ENCODE peak calls at places on chromosomes 1 and 21, in six cellular contexts. X is lung microvascular endothelial cell; E is putamen; L is breast epithelium; A is HT-29; P is stimulated activated CD4-positive, alpha-beta T cell treated with anti-CD3 and anti-CD28 coated beads, Interleukin-12 subunit alpha, Interleukin-12 subunit beta, amount 100 ng/mL, for 4 hours. V is an unnamed sample.

GRCh38 chr1:24925082-24925779 is 4.8 kb downstream of the RUNX3 start:
- DNase-seq in X (no peak), E (no peak), L (no peak), A (no peak), P (peak; percentile 79), V (peak; percentile 82)

GRCh38 chr21:25639922-25640670 is 1.0 kb downstream of the JAM2 start:
- DNase-seq in X (peak; percentile 2), E (peak; percentile 33), L (no peak), A (no peak), P (no peak), V (peak; percentile 15)

GRCh38 chr1:170377896-170378634 is 153.9 kb upstream of the GORAB start:
- DNase-seq in X (peak; percentile 39), E (no peak), L (no peak), A (no peak), P (no peak), V (no peak)

GRCh38 chr21:28336299-28336698 is 656.4 kb downstream of the LTN1 start:
- DNase-seq in X (peak; percentile 71), E (peak; percentile 81), L (no peak), A (peak; percentile 60), P (no peak), V (no peak)

GRCh38 chr1:155205035-155205434 is 2.7 kb downstream of the THBS3 start:
- DNase-seq in X (no peak), E (no peak), L (no peak), A (no peak), P (no peak), V (no peak)

GRCh38 chr1:167774710-167775109 is 52.9 kb downstream of the MPZL1 start:
- DNase-seq in X (peak; percentile 39), E (no peak), L (no peak), A (no peak), P (no peak), V (no peak)

GRCh38 chr21:45699251-45699942 is 55.9 kb downstream of the PCBP3 start:
- DNase-seq in X (no peak), E (no peak), L (no peak), A (no peak), P (no peak), V (no peak)

GRCh38 chr1:165854101-165854845 is 26.9 kb downstream of the UCK2 start:
- DNase-seq in X (peak; percentile 25), E (no peak), L (peak; percentile 53), A (no peak), P (no peak), V (no peak)

GRCh38 chr1:210407207-210407886 is 78.6 kb downstream of the HHAT start:
- DNase-seq in X (peak; percentile 67), E (peak; percentile 74), L (peak; percentile 41), A (peak; percentile 76), P (peak; percentile 79), V (peak; percentile 74)

GRCh38 chr1:227362039-227362438 is 43.7 kb upstream of the CDC42BPA start:
- DNase-seq in X (no peak), E (no peak), L (no peak), A (no peak), P (no peak), V (no peak)

GRCh38 chr1:181344091-181344490 is 139.2 kb upstream of the CACNA1E start:
- DNase-seq in X (no peak), E (no peak), L (no peak), A (no peak), P (no peak), V (no peak)

GRCh38 chr1:65894738-65895605 is 102.3 kb downstream of the PDE4B start:
- DNase-seq in X (no peak), E (no peak), L (no peak), A (no peak), P (no peak), V (no peak)

GRCh38 chr1:223289621-223290020 is 74.4 kb downstream of the SUSD4 start:
- DNase-seq in X (no peak), E (no peak), L (no peak), A (no peak), P (no peak), V (no peak)